ENCODE peak calls at places on chromosomes 11 and 22, in four cellular contexts. E, M, U and A are unnamed samples.

GRCh38 chr11:77668760-77669159 is 31.2 kb upstream of the CLNS1A start:
- DNase-seq in E (no peak), M (no peak), U (no peak), A (no peak)

GRCh38 chr11:75858613-75859012 is 43.6 kb downstream of the UVRAG start:
- DNase-seq in E (no peak), M (no peak), U (no peak), A (no peak)

GRCh38 chr11:69113646-69114340 is 41.9 kb upstream of the SMIM38 start:
- DNase-seq in E (no peak), M (no peak), U (no peak), A (no peak)

GRCh38 chr11:81345609-81346008 is 1388.1 kb downstream of the FAM181B start:
- DNase-seq in E (no peak), M (no peak), U (no peak), A (no peak)

GRCh38 chr11:112453601-112454577 is 193.2 kb upstream of the PLET1 start:
- DNase-seq in E (peak; percentile 29), M (no peak), U (peak; percentile 70), A (peak; percentile 10)

GRCh38 chr22:41768420-41768819 is 32.1 kb upstream of the CCDC134 start:
- DNase-seq in E (no peak), M (no peak), U (no peak), A (no peak)

GRCh38 chr22:41565403-41566054 is 4.7 kb downstream of the CSDC2 start:
- DNase-seq in E (peak; percentile 55), M (no peak), U (peak; percentile 80), A (no peak)

GRCh38 chr22:33404723-33405122 is 346.5 kb upstream of the SYN3 start:
- DNase-seq in E (peak; percentile 26), M (no peak), U (no peak), A (no peak)

GRCh38 chr11:55658031-55658573 is 3.9 kb upstream of the OR4C6 start:
- DNase-seq in E (no peak), M (peak; percentile 59), U (no peak), A (no peak)

DNA sequence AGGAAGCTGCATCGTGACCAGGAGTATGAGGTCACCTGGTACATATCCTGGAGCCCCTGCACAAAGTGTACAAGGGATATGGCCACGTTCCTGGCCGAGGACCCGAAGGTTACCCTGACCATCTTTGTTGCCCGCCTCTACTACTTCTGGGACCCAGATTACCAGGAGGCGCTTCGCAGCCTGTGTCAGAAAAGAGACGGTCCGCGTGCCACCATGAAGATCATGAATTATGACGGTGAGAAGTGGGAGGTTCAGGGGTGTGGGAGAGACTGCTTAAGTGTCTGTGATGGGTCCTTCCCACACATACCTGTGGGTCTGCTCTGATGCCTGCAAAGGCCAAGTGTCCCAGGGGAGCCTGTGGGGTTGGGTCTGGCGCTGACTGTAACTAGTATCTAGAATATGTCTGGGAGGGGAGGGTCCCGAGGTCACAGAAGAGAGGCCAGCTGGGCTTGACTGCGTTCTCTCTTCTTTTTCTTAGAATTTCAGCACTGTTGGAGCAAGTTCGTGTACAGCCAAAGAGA is 4.0 kb downstream of the APOBEC3G start:
- DNase-seq in E (no peak), M (no peak), U (no peak), A (no peak)
- TF ChIP-seq BRCA1 in E (no peak), M (no peak), U (no peak), A (no peak)

DNA sequence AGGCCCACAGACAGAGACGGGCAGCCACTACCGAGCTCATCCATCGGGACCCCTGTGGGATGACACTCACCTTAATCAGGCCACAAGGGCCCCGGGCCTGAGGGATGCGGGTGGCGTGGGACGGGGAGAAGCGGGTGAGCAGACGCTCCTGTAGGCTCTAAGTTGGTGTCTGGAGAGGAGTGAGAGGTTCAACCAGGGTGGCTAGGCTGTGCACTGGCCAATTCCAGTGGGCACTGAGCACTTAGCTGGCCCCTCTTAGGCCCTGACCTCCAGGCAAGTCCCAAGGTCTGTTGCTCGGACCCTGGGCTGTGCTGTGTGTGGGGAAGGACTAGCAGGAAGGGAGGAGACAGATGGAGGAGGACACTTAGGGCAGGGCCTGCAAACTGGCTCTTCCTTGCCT is 139.3 kb downstream of the ST3GAL4 start:
- DNase-seq in E (no peak), M (no peak), U (no peak), A (no peak)
- TF ChIP-seq BRCA1 in E (no peak), M (no peak), U (no peak), A (no peak)

GRCh38 chr11:45806937-45807791 is 2.2 kb downstream of the SLC35C1 start:
- DNase-seq in E (no peak), M (no peak), U (no peak), A (no peak)

GRCh38 chr11:45803981-45804805 is 756 bp upstream of the SLC35C1 start:
- DNase-seq in E (peak; percentile 18), M (no peak), U (no peak), A (peak; percentile 88)

GRCh38 chr11:45806072-45806933 is 1.4 kb downstream of the SLC35C1 start:
- DNase-seq in E (no peak), M (no peak), U (no peak), A (no peak)

GRCh38 chr11:45804806-45805304 is at the start of gene SLC35C1:
- DNase-seq in E (peak; percentile 88), M (peak; percentile 63), U (peak; percentile 96), A (peak; percentile 86)

GRCh38 chr11:45805305-45806071 is 539 bp downstream of the SLC35C1 start:
- DNase-seq in E (peak; percentile 44), M (no peak), U (no peak), A (peak; percentile 66)
- TF ChIP-seq BRCA1 in E (no peak), M (no peak), U (no peak), A (no peak)

GRCh38 chr11:27100534-27100933 is 59.9 kb downstream of the BBOX1 start:
- DNase-seq in E (no peak), M (no peak), U (no peak), A (no peak)
- TF ChIP-seq BRCA1 in E (no peak), M (no peak), U (no peak), A (no peak)